ENCODE peak calls at places on chromosome 14, in nine cellular contexts. One of them, this sample, is unnamed.

GRCh38 chr14:24428628-24429394 is 657 bp downstream of the CBLN3 start:
- DNase-seq in uterus: peak; percentile 22
- DNase-seq in mucosa of descending colon: no peak
- DNase-seq in PC-3: no peak
- DNase-seq in fibroblast of lung: no peak
- DNase-seq in pancreas: no peak
- DNase-seq in lung: no peak
- DNase-seq in IMR-90: no peak
- DNase-seq in astrocyte: no peak
- DNase-seq in this sample: no peak

GRCh38 chr14:27890259-27890658 is 876.3 kb upstream of the FOXG1 start:
- DNase-seq in uterus: no peak
- DNase-seq in mucosa of descending colon: no peak
- DNase-seq in PC-3: no peak
- DNase-seq in fibroblast of lung: no peak
- DNase-seq in pancreas: no peak
- DNase-seq in lung: no peak
- DNase-seq in IMR-90: no peak
- DNase-seq in astrocyte: no peak
- DNase-seq in this sample: no peak

GRCh38 chr14:80055912-80056801 is 155.1 kb downstream of the DIO2 start:
- DNase-seq in uterus: no peak
- DNase-seq in mucosa of descending colon: peak; percentile 25
- DNase-seq in PC-3: peak; percentile 84
- DNase-seq in fibroblast of lung: peak; percentile 70
- DNase-seq in pancreas: no peak
- DNase-seq in lung: peak; percentile 28
- DNase-seq in IMR-90: peak; percentile 78
- DNase-seq in astrocyte: peak; percentile 46
- DNase-seq in this sample: no peak

GRCh38 chr14:23306412-23307145 is at the start of gene BCL2L2:
- DNase-seq in uterus: peak; percentile 94
- DNase-seq in mucosa of descending colon: peak; percentile 96
- DNase-seq in PC-3: peak; percentile 87
- DNase-seq in fibroblast of lung: peak; percentile 90
- DNase-seq in pancreas: peak; percentile 91
- DNase-seq in lung: peak; percentile 93
- DNase-seq in IMR-90: peak; percentile 84
- DNase-seq in astrocyte: peak; percentile 78
- DNase-seq in this sample: peak; percentile 95

GRCh38 chr14:59631237-59631636 is 54.6 kb upstream of the CCDC175 start:
- DNase-seq in uterus: no peak
- DNase-seq in mucosa of descending colon: no peak
- DNase-seq in PC-3: peak; percentile 58
- DNase-seq in fibroblast of lung: peak; percentile 0
- DNase-seq in pancreas: no peak
- DNase-seq in lung: no peak
- DNase-seq in IMR-90: no peak
- DNase-seq in astrocyte: no peak
- DNase-seq in this sample: no peak

GRCh38 chr14:93959239-93960107 is 16.9 kb downstream of the ASB2 start:
- DNase-seq in uterus: peak; percentile 42
- DNase-seq in mucosa of descending colon: peak; percentile 66
- DNase-seq in PC-3: peak; percentile 95
- DNase-seq in fibroblast of lung: peak; percentile 62
- DNase-seq in pancreas: no peak
- DNase-seq in lung: peak; percentile 64
- DNase-seq in IMR-90: peak; percentile 95
- DNase-seq in astrocyte: peak; percentile 86
- DNase-seq in this sample: peak; percentile 77

GRCh38 chr14:90580381-90581335 is 183.8 kb downstream of the CALM1 start:
- DNase-seq in uterus: no peak
- DNase-seq in mucosa of descending colon: no peak
- DNase-seq in PC-3: no peak
- DNase-seq in fibroblast of lung: no peak
- DNase-seq in pancreas: no peak
- DNase-seq in lung: no peak
- DNase-seq in IMR-90: peak; percentile 14
- DNase-seq in astrocyte: no peak
- DNase-seq in this sample: no peak

GRCh38 chr14:31402764-31403163 is 17.6 kb downstream of the HEATR5A start:
- DNase-seq in uterus: no peak
- DNase-seq in mucosa of descending colon: no peak
- DNase-seq in PC-3: no peak
- DNase-seq in fibroblast of lung: no peak
- DNase-seq in pancreas: no peak
- DNase-seq in lung: no peak
- DNase-seq in IMR-90: no peak
- DNase-seq in astrocyte: no peak
- DNase-seq in this sample: no peak

GRCh38 chr14:91078095-91078737 is 17.8 kb upstream of the RPS6KA5 start:
- DNase-seq in uterus: no peak
- DNase-seq in mucosa of descending colon: no peak
- DNase-seq in PC-3: no peak
- DNase-seq in fibroblast of lung: no peak
- DNase-seq in pancreas: no peak
- DNase-seq in lung: no peak
- DNase-seq in IMR-90: no peak
- DNase-seq in astrocyte: no peak
- DNase-seq in this sample: no peak

GRCh38 chr14:61145903-61146411 is 135.2 kb downstream of the TMEM30B start:
- DNase-seq in uterus: no peak
- DNase-seq in mucosa of descending colon: no peak
- DNase-seq in PC-3: peak; percentile 51
- DNase-seq in fibroblast of lung: peak; percentile 80
- DNase-seq in pancreas: no peak
- DNase-seq in lung: peak; percentile 26
- DNase-seq in IMR-90: peak; percentile 82
- DNase-seq in astrocyte: peak; percentile 92
- DNase-seq in this sample: no peak

GRCh38 chr14:20757963-20758362 is 10.2 kb upstream of the EDDM3B start:
- DNase-seq in uterus: no peak
- DNase-seq in mucosa of descending colon: peak; percentile 74
- DNase-seq in PC-3: no peak
- DNase-seq in fibroblast of lung: no peak
- DNase-seq in pancreas: peak; percentile 57
- DNase-seq in lung: no peak
- DNase-seq in IMR-90: no peak
- DNase-seq in astrocyte: no peak
- DNase-seq in this sample: no peak

GRCh38 chr14:31992051-31992450 is 85.1 kb upstream of the ARHGAP5 start:
- DNase-seq in uterus: peak; percentile 42
- DNase-seq in mucosa of descending colon: no peak
- DNase-seq in PC-3: peak; percentile 92
- DNase-seq in fibroblast of lung: peak; percentile 83
- DNase-seq in pancreas: no peak
- DNase-seq in lung: no peak
- DNase-seq in IMR-90: peak; percentile 40
- DNase-seq in astrocyte: peak; percentile 96
- DNase-seq in this sample: no peak

GRCh38 chr14:61512508-61512907 is 182.8 kb upstream of the HIF1A start:
- DNase-seq in uterus: no peak
- DNase-seq in mucosa of descending colon: no peak
- DNase-seq in PC-3: peak; percentile 43
- DNase-seq in fibroblast of lung: peak; percentile 72
- DNase-seq in pancreas: no peak
- DNase-seq in lung: no peak
- DNase-seq in IMR-90: peak; percentile 51
- DNase-seq in astrocyte: peak; percentile 89
- DNase-seq in this sample: no peak

GRCh38 chr14:89427426-89428162 is 10.6 kb upstream of the FOXN3 start:
- DNase-seq in uterus: peak; percentile 32
- DNase-seq in mucosa of descending colon: no peak
- DNase-seq in PC-3: no peak
- DNase-seq in fibroblast of lung: peak; percentile 24
- DNase-seq in pancreas: no peak
- DNase-seq in lung: no peak
- DNase-seq in IMR-90: no peak
- DNase-seq in astrocyte: no peak
- DNase-seq in this sample: no peak

GRCh38 chr14:89428163-89428523 is 11.1 kb upstream of the FOXN3 start:
- DNase-seq in uterus: no peak
- DNase-seq in mucosa of descending colon: no peak
- DNase-seq in PC-3: no peak
- DNase-seq in fibroblast of lung: peak; percentile 20
- DNase-seq in pancreas: no peak
- DNase-seq in lung: no peak
- DNase-seq in IMR-90: no peak
- DNase-seq in astrocyte: no peak
- DNase-seq in this sample: no peak

GRCh38 chr14:89430271-89430620 is 13.2 kb upstream of the FOXN3 start:
- DNase-seq in uterus: no peak
- DNase-seq in mucosa of descending colon: no peak
- DNase-seq in PC-3: no peak
- DNase-seq in fibroblast of lung: no peak
- DNase-seq in pancreas: no peak
- DNase-seq in lung: no peak
- DNase-seq in IMR-90: peak; percentile 30
- DNase-seq in astrocyte: no peak
- DNase-seq in this sample: no peak

GRCh38 chr14:89428556-89429196 is 11.6 kb upstream of the FOXN3 start:
- DNase-seq in uterus: no peak
- DNase-seq in mucosa of descending colon: no peak
- DNase-seq in PC-3: no peak
- DNase-seq in fibroblast of lung: peak; percentile 31
- DNase-seq in pancreas: no peak
- DNase-seq in lung: no peak
- DNase-seq in IMR-90: peak; percentile 22
- DNase-seq in astrocyte: peak; percentile 54
- DNase-seq in this sample: peak; percentile 37

DNA sequence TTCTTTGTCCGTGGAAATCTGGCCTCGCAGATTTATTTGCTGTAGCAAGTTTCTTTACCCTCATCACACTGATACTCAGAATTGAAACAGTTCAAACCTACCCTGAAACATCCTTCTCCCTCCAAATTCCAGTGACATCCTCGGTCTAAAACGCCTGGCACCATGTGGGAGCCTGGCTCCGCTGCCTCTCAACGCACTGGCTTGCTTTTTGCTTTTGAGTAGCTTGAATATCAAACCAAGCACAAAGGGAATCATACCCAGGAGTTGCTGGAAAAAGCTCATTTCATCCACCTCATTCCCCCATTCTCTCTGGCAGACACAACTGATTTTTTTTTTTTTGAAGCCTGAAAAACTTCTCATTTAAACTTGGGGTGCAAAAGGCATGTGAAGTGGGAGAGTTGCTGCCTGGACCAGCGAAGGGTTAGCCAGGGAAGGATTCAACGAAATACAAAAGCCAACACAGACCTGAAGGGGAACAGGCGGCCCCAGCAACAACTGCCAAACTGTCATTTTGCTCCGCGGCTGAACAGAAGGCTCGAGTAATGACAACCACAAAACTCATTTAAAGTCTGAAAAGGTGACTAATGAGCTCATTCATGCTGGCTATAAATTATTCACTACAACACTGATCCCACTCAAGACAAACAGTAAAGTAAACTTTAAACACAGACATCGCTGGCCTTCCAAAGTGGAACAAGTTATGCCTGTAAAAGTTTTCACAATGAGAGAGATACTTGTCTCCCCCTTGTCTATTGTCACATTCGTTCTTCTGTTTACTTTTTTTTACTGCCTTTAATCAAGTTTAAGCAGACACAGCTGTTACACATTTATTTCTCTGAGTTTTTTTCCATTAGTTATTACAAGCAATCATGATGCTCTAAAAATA is 12.4 kb upstream of the FOXN3 start:
- DNase-seq in uterus: no peak
- DNase-seq in mucosa of descending colon: no peak
- DNase-seq in PC-3: no peak
- DNase-seq in fibroblast of lung: peak; percentile 21
- DNase-seq in pancreas: no peak
- DNase-seq in lung: no peak
- DNase-seq in IMR-90: peak; percentile 19
- DNase-seq in astrocyte: peak; percentile 63
- DNase-seq in this sample: no peak
- TF ChIP-seq CTCF in uterus: no peak
- TF ChIP-seq CTCF in mucosa of descending colon: no peak
- TF ChIP-seq CTCF in PC-3: no peak
- TF ChIP-seq CTCF in fibroblast of lung: no peak
- TF ChIP-seq CTCF in pancreas: no peak
- TF ChIP-seq CTCF in lung: no peak
- TF ChIP-seq CTCF in IMR-90: no peak
- TF ChIP-seq CTCF in astrocyte: no peak
- TF ChIP-seq CTCF in this sample: no peak

DNA sequence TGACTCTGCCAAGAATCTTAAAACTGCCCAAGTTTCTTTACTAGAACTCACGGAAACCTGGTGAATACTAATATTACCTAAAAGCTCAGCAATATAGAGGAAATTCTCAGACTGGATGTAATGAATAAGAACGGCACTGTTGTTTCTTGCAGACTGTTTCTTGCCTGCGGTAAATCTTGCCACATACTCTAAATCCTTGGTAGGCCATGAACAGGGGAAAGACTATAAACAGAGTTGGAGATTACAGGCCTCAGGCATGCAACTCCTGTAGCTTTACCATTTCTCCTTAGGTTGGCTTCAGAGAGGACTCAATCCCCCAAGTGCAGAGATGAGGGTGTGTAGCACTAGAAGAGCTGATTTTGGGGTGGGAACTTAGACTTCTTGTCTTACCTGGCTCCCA is 1.1 kb downstream of the ALDH6A1 start:
- DNase-seq in uterus: no peak
- DNase-seq in mucosa of descending colon: no peak
- DNase-seq in PC-3: no peak
- DNase-seq in fibroblast of lung: no peak
- DNase-seq in pancreas: no peak
- DNase-seq in lung: no peak
- DNase-seq in IMR-90: peak; percentile 13
- DNase-seq in astrocyte: no peak
- DNase-seq in this sample: no peak
- H3K4me3 ChIP-seq in uterus: peak overlapping the region; percentile 55
- H3K4me3 ChIP-seq in mucosa of descending colon: no peak overlapping the region
- H3K4me3 ChIP-seq in PC-3: peak overlapping the region; percentile 88
- H3K4me3 ChIP-seq in fibroblast of lung: no peak overlapping the region
- H3K4me3 ChIP-seq in pancreas: peak overlapping the region; percentile 70
- H3K4me3 ChIP-seq in lung: no peak overlapping the region
- H3K4me3 ChIP-seq in IMR-90: peak overlapping the region; percentile 68
- H3K4me3 ChIP-seq in astrocyte: no peak overlapping the region
- H3K4me3 ChIP-seq in this sample: peak overlapping the region; percentile 87

DNA sequence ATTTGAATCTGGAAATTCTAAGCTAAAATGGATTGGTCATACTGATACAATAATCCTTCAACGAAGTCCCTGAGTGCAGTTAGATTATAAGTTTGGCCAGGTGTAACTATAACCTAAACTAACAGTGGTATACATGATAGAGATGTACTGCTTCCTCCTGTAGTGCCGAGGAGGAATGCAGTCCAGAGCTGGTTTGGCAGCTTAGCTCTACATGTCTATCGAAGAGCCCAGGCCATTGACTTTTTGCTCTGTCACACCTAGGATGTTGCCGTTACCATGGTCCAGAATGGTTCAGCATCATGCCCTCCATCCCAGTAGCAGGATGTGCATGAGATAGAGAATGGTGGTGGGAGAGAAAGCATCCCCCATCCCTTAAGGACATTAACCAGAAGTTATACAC is 318.1 kb downstream of the ZFP36L1 start:
- DNase-seq in uterus: no peak
- DNase-seq in mucosa of descending colon: no peak
- DNase-seq in PC-3: peak; percentile 48
- DNase-seq in fibroblast of lung: no peak
- DNase-seq in pancreas: no peak
- DNase-seq in lung: no peak
- DNase-seq in IMR-90: no peak
- DNase-seq in astrocyte: no peak
- DNase-seq in this sample: no peak
- H3K4me1 ChIP-seq in uterus: peaks cover 6% of the 10 kb centered on the region
- H3K4me1 ChIP-seq in mucosa of descending colon: no peaks in the 10 kb centered on the region
- H3K4me1 ChIP-seq in PC-3: peaks cover 29% of the 10 kb centered on the region
- H3K4me1 ChIP-seq in fibroblast of lung: peaks cover 13% of the 10 kb centered on the region
- H3K4me1 ChIP-seq in pancreas: peaks cover 75% of the 10 kb centered on the region
- H3K4me1 ChIP-seq in lung: peaks cover 12% of the 10 kb centered on the region
- H3K4me1 ChIP-seq in IMR-90: peaks cover 9% of the 10 kb centered on the region
- H3K4me1 ChIP-seq in astrocyte: peaks cover 15% of the 10 kb centered on the region
- H3K4me1 ChIP-seq in this sample: peaks cover 27% of the 10 kb centered on the region

GRCh38 chr14:76947078-76947837 is 81.2 kb downstream of the IRF2BPL start:
- DNase-seq in uterus: peak; percentile 84
- DNase-seq in mucosa of descending colon: peak; percentile 88
- DNase-seq in PC-3: peak; percentile 92
- DNase-seq in fibroblast of lung: peak; percentile 94
- DNase-seq in pancreas: peak; percentile 93
- DNase-seq in lung: peak; percentile 88
- DNase-seq in IMR-90: peak; percentile 88
- DNase-seq in astrocyte: peak; percentile 90
- DNase-seq in this sample: peak; percentile 88
- TF ChIP-seq CTCF in uterus: peak; percentile 47
- TF ChIP-seq CTCF in mucosa of descending colon: peak; percentile 33
- TF ChIP-seq CTCF in PC-3: peak; percentile 52
- TF ChIP-seq CTCF in fibroblast of lung: peak; percentile 46
- TF ChIP-seq CTCF in pancreas: peak; percentile 26
- TF ChIP-seq CTCF in lung: peak; percentile 28
- TF ChIP-seq CTCF in IMR-90: peak; percentile 61
- TF ChIP-seq CTCF in astrocyte: no peak
- TF ChIP-seq CTCF in this sample: peak; percentile 63

This sample was measured in psoas muscle.